ENCODE peak calls at places on chromosomes 7 and 10, in four cellular contexts. I, H, D and U are unnamed samples.

GRCh38 chr10:102831322-102832071 is 5.7 kb downstream of the CYP17A1 start:
- DNase-seq in H (no peak), D (no peak), I (no peak), U (no peak)

GRCh38 chr10:126904807-126905686 is at the start of gene DOCK1:
- DNase-seq in D (peak), H (no peak), I (no peak), U (peak)

GRCh38 chr10:64630534-64630933 is 1109.3 kb downstream of the REEP3 start:
- DNase-seq in I (no peak), D (no peak), H (no peak), U (no peak)

GRCh38 chr7:47570649-47571050 is 11.3 kb downstream of the TNS3 start:
- DNase-seq in I (no peak), H (no peak), D (no peak), U (no peak)

GRCh38 chr7:6320791-6321190 is 48.4 kb upstream of the CYTH3 start:
- DNase-seq in D (no peak), H (no peak), I (no peak), U (no peak)

GRCh38 chr7:129825005-129825553 is 127.7 kb downstream of the UBE2H start:
- DNase-seq in H (no peak), I (no peak), D (peak), U (no peak)

GRCh38 chr7:44505595-44505994 is 15.1 kb upstream of the NUDCD3 start:
- DNase-seq in I (no peak), H (no peak), D (no peak), U (no peak)

GRCh38 chr7:24283900-24284698 is at the start of gene NPY:
- DNase-seq in H (no peak), I (no peak), D (no peak), U (no peak)

GRCh38 chr7:22630069-22630468 is 96.9 kb upstream of the IL6 start:
- DNase-seq in I (no peak), H (no peak), D (no peak), U (no peak)

GRCh38 chr7:69349291-69349690 is 249.0 kb upstream of the AUTS2 start:
- DNase-seq in H (no peak), I (no peak), D (peak), U (no peak)

GRCh38 chr10:127085957-127086356 is 110.4 kb downstream of the INSYN2A start:
- DNase-seq in H (no peak), D (no peak), I (no peak), U (no peak)

GRCh38 chr10:110765513-110766375 is 106.0 kb upstream of the PDCD4 start:
- DNase-seq in D (peak), H (no peak), I (no peak), U (no peak)

GRCh38 chr7:150665075-150665794 is 20.3 kb upstream of the GIMAP2 start:
- DNase-seq in H (no peak), I (no peak), D (no peak), U (no peak)

GRCh38 chr10:3045471-3046209 is 21.7 kb upstream of the PFKP start:
- DNase-seq in H (no peak), D (no peak), I (no peak), U (peak)

GRCh38 chr10:23343591-23344225 is 889 bp downstream of the C10orf67 start:
- DNase-seq in H (peak), I (no peak), D (peak), U (no peak)

GRCh38 chr10:62636825-62637248 is 167.7 kb upstream of the ADO start:
- DNase-seq in I (no peak), H (no peak), D (no peak), U (no peak)

GRCh38 chr7:109387530-109387929 is 817.9 kb downstream of the DNAJB9 start:
- DNase-seq in I (no peak), H (no peak), D (no peak), U (no peak)

GRCh38 chr10:15439381-15439837 is 68.3 kb upstream of the FAM171A1 start:
- DNase-seq in I (peak), D (no peak), H (no peak), U (peak)

GRCh38 chr7:117458977-117459583 is 20.7 kb upstream of the CFTR start:
- DNase-seq in D (no peak), I (no peak), H (no peak), U (no peak)

GRCh38 chr10:90822508-90822907 is 35.3 kb downstream of the HTR7 start:
- DNase-seq in I (no peak), D (no peak), H (no peak), U (no peak)

GRCh38 chr7:151083824-151084160 is 499 bp upstream of the TMUB1 start:
- DNase-seq in I (no peak), H (no peak), D (no peak), U (no peak)

GRCh38 chr7:151993977-151994676 is 31.3 kb upstream of the GALNT11 start:
- DNase-seq in D (peak), I (no peak), H (no peak), U (no peak)

GRCh38 chr10:95513941-95514392 is 47.2 kb downstream of the SORBS1 start:
- DNase-seq in D (no peak), I (peak), H (no peak), U (no peak)

GRCh38 chr7:29249860-29250259 is 55.3 kb downstream of the CHN2 start:
- DNase-seq in D (no peak), H (no peak), I (no peak), U (no peak)

GRCh38 chr7:81025360-81025759 is 106.5 kb upstream of the SEMA3C start:
- DNase-seq in D (peak), H (no peak), I (no peak), U (peak)

GRCh38 chr7:30797294-30798040 is 26.2 kb downstream of the MINDY4 start:
- DNase-seq in D (no peak), I (no peak), H (no peak), U (no peak)

GRCh38 chr7:25759281-25759680 is 392.7 kb upstream of the NFE2L3 start:
- DNase-seq in H (no peak), I (no peak), D (no peak), U (no peak)

GRCh38 chr10:86348321-86349210 is 18.0 kb downstream of the GRID1 start:
- DNase-seq in H (no peak), I (no peak), D (no peak), U (no peak)

GRCh38 chr7:33669251-33669670 is 236.1 kb upstream of the BMPER start:
- DNase-seq in H (no peak), D (peak), I (no peak), U (peak)

GRCh38 chr10:88118769-88119559 is 255.5 kb downstream of the PTEN start:
- DNase-seq in H (no peak), D (no peak), I (no peak), U (no peak)

GRCh38 chr7:76300210-76300731 is 2.2 kb upstream of the HSPB1 start:
- DNase-seq in D (peak), H (no peak), I (no peak), U (no peak)